ENCODE peak calls at places on chromosomes 3 and 15, in six cellular contexts. One of them, this sample, is unnamed.
A peak's percentile ranks its signal among the peaks of the same experiment; 100 is the strongest.

GRCh38 chr3:76965122-76965725 is 74.7 kb upstream of the ROBO2 start:
- DNase-seq in NCI-H187: no peak
- DNase-seq in astrocyte of the spinal cord: no peak
- DNase-seq in putamen: no peak
- DNase-seq in stimulated activated CD4-positive, alpha-beta T cell treated with anti-CD3 and anti-CD28 coated beads, Interleukin-4, amount 100 ng/mL, for 24 hours: no peak
- DNase-seq in retina: no peak
- DNase-seq in this sample: no peak

GRCh38 chr15:39777497-39777896 is 5.1 kb downstream of the FSIP1 start:
- DNase-seq in NCI-H187: no peak
- DNase-seq in astrocyte of the spinal cord: no peak
- DNase-seq in putamen: no peak
- DNase-seq in stimulated activated CD4-positive, alpha-beta T cell treated with anti-CD3 and anti-CD28 coated beads, Interleukin-4, amount 100 ng/mL, for 24 hours: no peak
- DNase-seq in retina: no peak
- DNase-seq in this sample: no peak

GRCh38 chr15:60471314-60471713 is 7.6 kb downstream of the ICE2 start:
- DNase-seq in NCI-H187: no peak
- DNase-seq in astrocyte of the spinal cord: no peak
- DNase-seq in putamen: no peak
- DNase-seq in stimulated activated CD4-positive, alpha-beta T cell treated with anti-CD3 and anti-CD28 coated beads, Interleukin-4, amount 100 ng/mL, for 24 hours: no peak
- DNase-seq in retina: peak; percentile 53
- DNase-seq in this sample: no peak

GRCh38 chr3:114350690-114351089 is 56.9 kb downstream of the TIGIT start:
- DNase-seq in NCI-H187: no peak
- DNase-seq in astrocyte of the spinal cord: no peak
- DNase-seq in putamen: no peak
- DNase-seq in stimulated activated CD4-positive, alpha-beta T cell treated with anti-CD3 and anti-CD28 coated beads, Interleukin-4, amount 100 ng/mL, for 24 hours: no peak
- DNase-seq in retina: no peak
- DNase-seq in this sample: no peak

GRCh38 chr3:161444678-161445077 is 51.9 kb upstream of the OTOL1 start:
- DNase-seq in NCI-H187: no peak
- DNase-seq in astrocyte of the spinal cord: peak; percentile 68
- DNase-seq in putamen: no peak
- DNase-seq in stimulated activated CD4-positive, alpha-beta T cell treated with anti-CD3 and anti-CD28 coated beads, Interleukin-4, amount 100 ng/mL, for 24 hours: no peak
- DNase-seq in retina: no peak
- DNase-seq in this sample: no peak

GRCh38 chr15:85826756-85827515 is 32.2 kb upstream of the KLHL25 start:
- DNase-seq in NCI-H187: no peak
- DNase-seq in astrocyte of the spinal cord: no peak
- DNase-seq in putamen: no peak
- DNase-seq in stimulated activated CD4-positive, alpha-beta T cell treated with anti-CD3 and anti-CD28 coated beads, Interleukin-4, amount 100 ng/mL, for 24 hours: no peak
- DNase-seq in retina: no peak
- DNase-seq in this sample: no peak

GRCh38 chr3:138051946-138052802 is 42.2 kb downstream of the CLDN18 start:
- DNase-seq in NCI-H187: no peak
- DNase-seq in astrocyte of the spinal cord: peak; percentile 58
- DNase-seq in putamen: no peak
- DNase-seq in stimulated activated CD4-positive, alpha-beta T cell treated with anti-CD3 and anti-CD28 coated beads, Interleukin-4, amount 100 ng/mL, for 24 hours: no peak
- DNase-seq in retina: peak; percentile 58
- DNase-seq in this sample: peak; percentile 70

GRCh38 chr3:65436580-65436979 is 602.1 kb downstream of the MAGI1 start:
- DNase-seq in NCI-H187: no peak
- DNase-seq in astrocyte of the spinal cord: peak; percentile 6
- DNase-seq in putamen: peak; percentile 37
- DNase-seq in stimulated activated CD4-positive, alpha-beta T cell treated with anti-CD3 and anti-CD28 coated beads, Interleukin-4, amount 100 ng/mL, for 24 hours: no peak
- DNase-seq in retina: peak; percentile 46
- DNase-seq in this sample: peak; percentile 2

GRCh38 chr3:115498898-115499297 is 124.4 kb upstream of the GAP43 start:
- DNase-seq in NCI-H187: no peak
- DNase-seq in astrocyte of the spinal cord: no peak
- DNase-seq in putamen: no peak
- DNase-seq in stimulated activated CD4-positive, alpha-beta T cell treated with anti-CD3 and anti-CD28 coated beads, Interleukin-4, amount 100 ng/mL, for 24 hours: no peak
- DNase-seq in retina: no peak
- DNase-seq in this sample: no peak

GRCh38 chr3:11498646-11499045 is 145.1 kb downstream of the VGLL4 start:
- DNase-seq in NCI-H187: no peak
- DNase-seq in astrocyte of the spinal cord: peak; percentile 77
- DNase-seq in putamen: no peak
- DNase-seq in stimulated activated CD4-positive, alpha-beta T cell treated with anti-CD3 and anti-CD28 coated beads, Interleukin-4, amount 100 ng/mL, for 24 hours: no peak
- DNase-seq in retina: no peak
- DNase-seq in this sample: peak; percentile 36

GRCh38 chr3:87206070-87206469 is 21.0 kb upstream of the CHMP2B start:
- DNase-seq in NCI-H187: no peak
- DNase-seq in astrocyte of the spinal cord: peak; percentile 51
- DNase-seq in putamen: no peak
- DNase-seq in stimulated activated CD4-positive, alpha-beta T cell treated with anti-CD3 and anti-CD28 coated beads, Interleukin-4, amount 100 ng/mL, for 24 hours: no peak
- DNase-seq in retina: no peak
- DNase-seq in this sample: no peak

GRCh38 chr3:48678056-48678455 is 7.7 kb downstream of the NCKIPSD start:
- DNase-seq in NCI-H187: no peak
- DNase-seq in astrocyte of the spinal cord: no peak
- DNase-seq in putamen: no peak
- DNase-seq in stimulated activated CD4-positive, alpha-beta T cell treated with anti-CD3 and anti-CD28 coated beads, Interleukin-4, amount 100 ng/mL, for 24 hours: no peak
- DNase-seq in retina: no peak
- DNase-seq in this sample: no peak